ENCODE peak calls at places on chromosomes 11 and 22, in six cellular contexts. K, N, Z, R, C and O are unnamed samples.

GRCh38 chr11:76680517-76681425 is 10.2 kb upstream of the LRRC32 start:
- DNase-seq in K (peak; percentile 91), N (peak; percentile 89), C (peak; percentile 84), R (peak; percentile 41), Z (peak; percentile 60), O (peak; percentile 75)

GRCh38 chr11:2376751-2377451 is at the start of gene CD81:
- DNase-seq in Z (no peak), R (no peak), N (peak; percentile 82), K (peak; percentile 96), C (peak; percentile 91), O (peak; percentile 42)

GRCh38 chr22:20211997-20212753 is 55.9 kb downstream of the RTN4R start:
- DNase-seq in K (peak; percentile 94), Z (no peak), C (peak; percentile 99), R (peak; percentile 56), N (no peak), O (no peak)

GRCh38 chr11:57244911-57245310 is 7.9 kb upstream of the APLNR start:
- DNase-seq in R (no peak), C (no peak), N (no peak), K (no peak), Z (no peak), O (no peak)

GRCh38 chr11:118524757-118525465 is 2.4 kb upstream of the TTC36 start:
- DNase-seq in C (no peak), R (no peak), N (no peak), Z (no peak), K (no peak), O (peak; percentile 65)

GRCh38 chr22:50317178-50317577 is 9.6 kb downstream of the DENND6B start:
- DNase-seq in C (no peak), K (peak; percentile 37), Z (no peak), R (no peak), N (no peak), O (no peak)

GRCh38 chr11:131748146-131749050 is 378.0 kb downstream of the NTM start:
- DNase-seq in R (no peak), K (peak; percentile 67), N (peak; percentile 83), C (peak; percentile 42), Z (peak; percentile 26), O (peak; percentile 79)

GRCh38 chr22:25403752-25404471 is 160.6 kb upstream of the GRK3 start:
- DNase-seq in K (peak; percentile 49), N (no peak), Z (peak; percentile 15), C (no peak), R (no peak), O (no peak)

GRCh38 chr22:25598609-25599008 is 34.1 kb downstream of the GRK3 start:
- DNase-seq in K (no peak), N (no peak), C (no peak), Z (no peak), R (no peak), O (no peak)

GRCh38 chr11:87007938-87008337 is 29.8 kb upstream of the TMEM135 start:
- DNase-seq in C (no peak), Z (no peak), K (no peak), R (no peak), N (no peak), O (no peak)

GRCh38 chr11:44834846-44835245 is 108.1 kb downstream of the TSPAN18 start:
- DNase-seq in K (no peak), Z (no peak), R (no peak), C (no peak), N (no peak), O (no peak)

GRCh38 chr11:11493698-11494097 is 128.1 kb downstream of the GALNT18 start:
- DNase-seq in N (no peak), K (no peak), C (no peak), R (no peak), Z (no peak), O (no peak)

GRCh38 chr11:110890995-110891394 is 178.8 kb upstream of the ARHGAP20 start:
- DNase-seq in K (no peak), Z (no peak), R (no peak), C (no peak), N (no peak), O (no peak)

GRCh38 chr11:66325140-66325754 is 8.4 kb upstream of the CD248 start:
- DNase-seq in K (peak; percentile 19), Z (no peak), R (no peak), N (no peak), C (no peak), O (no peak)

GRCh38 chr11:71502026-71502425 is 25.0 kb upstream of the KRTAP5-7 start:
- DNase-seq in N (peak; percentile 23), C (no peak), Z (no peak), R (no peak), K (no peak), O (no peak)

GRCh38 chr11:13294178-13294577 is 16.6 kb downstream of the BMAL1 start:
- DNase-seq in R (no peak), C (no peak), K (no peak), N (no peak), Z (no peak), O (no peak)

GRCh38 chr11:46414466-46414796 is 22.9 kb upstream of the CHRM4 start:
- DNase-seq in Z (no peak), N (no peak), K (no peak), R (no peak), C (no peak), O (no peak)

GRCh38 chr11:64400096-64400495 is 41.1 kb downstream of the RPS6KA4 start:
- DNase-seq in N (no peak), R (no peak), Z (no peak), C (peak; percentile 50), K (no peak), O (no peak)

GRCh38 chr22:46043816-46044717 is 67.1 kb upstream of the WNT7B start:
- DNase-seq in K (no peak), R (no peak), C (no peak), N (peak; percentile 64), Z (no peak), O (no peak)

GRCh38 chr22:39716534-39716933 is 146.0 kb downstream of the CACNA1I start:
- DNase-seq in C (no peak), R (no peak), K (no peak), N (no peak), Z (no peak), O (no peak)

GRCh38 chr11:398826-399225 is 4.8 kb downstream of the PKP3 start:
- DNase-seq in C (no peak), R (no peak), K (no peak), N (no peak), Z (no peak), O (no peak)

GRCh38 chr22:38335077-38335476 is 17.8 kb upstream of the CSNK1E start:
- DNase-seq in N (no peak), K (no peak), C (no peak), Z (no peak), R (no peak), O (no peak)

GRCh38 chr11:125465701-125466100 is 30.4 kb downstream of the FEZ1 start:
- DNase-seq in N (no peak), R (no peak), C (no peak), Z (no peak), K (no peak), O (no peak)

GRCh38 chr22:43520632-43521039 is 108.8 kb downstream of the MPPED1 start:
- DNase-seq in N (no peak), Z (no peak), K (no peak), C (no peak), R (no peak), O (no peak)

GRCh38 chr22:17171313-17172171 is 12.5 kb upstream of the HDHD5 start:
- DNase-seq in R (peak; percentile 82), C (peak; percentile 96), N (peak; percentile 97), K (peak; percentile 96), Z (peak; percentile 79), O (peak; percentile 93)

GRCh38 chr11:3225826-3226750 is 6.1 kb downstream of the MRGPRE start:
- DNase-seq in C (no peak), N (no peak), R (no peak), K (peak; percentile 15), Z (no peak), O (no peak)

GRCh38 chr22:45197606-45198462 is 34.1 kb downstream of the NUP50 start:
- DNase-seq in R (no peak), Z (no peak), C (no peak), K (no peak), N (peak; percentile 41), O (peak; percentile 43)

GRCh38 chr11:58316142-58316541 is 42.7 kb downstream of the OR5B17 start:
- DNase-seq in C (no peak), N (no peak), R (no peak), Z (no peak), K (no peak), O (no peak)

GRCh38 chr11:94305146-94305545 is 766 bp downstream of the IZUMO1R start:
- DNase-seq in R (no peak), K (no peak), Z (no peak), N (no peak), C (no peak), O (no peak)
- TF ChIP-seq JUND in R (no peak), K (peak; percentile 14), Z (no peak), N (no peak), C (no peak), O (no peak)

DNA sequence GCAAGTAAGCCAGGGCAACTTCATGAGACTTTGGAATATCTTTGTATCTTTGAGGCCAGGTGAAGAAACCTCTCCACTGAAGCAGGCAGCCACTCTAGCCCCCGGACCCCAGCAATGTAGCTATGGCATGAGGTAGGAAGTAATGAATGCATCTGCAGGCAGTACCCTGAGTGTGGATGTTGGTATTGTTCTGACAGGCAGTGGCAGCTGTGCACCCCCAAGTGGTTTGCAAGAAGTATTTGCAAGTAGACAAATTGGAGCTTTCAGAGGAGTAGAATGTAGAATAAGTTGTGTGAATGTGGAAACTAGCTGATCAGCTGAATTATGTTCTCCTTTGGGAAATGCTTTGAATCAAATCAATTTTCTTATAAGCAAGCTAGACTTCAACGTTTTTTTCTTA is 194.4 kb upstream of the PGR start:
- DNase-seq in K (no peak), Z (no peak), C (no peak), R (no peak), N (no peak), O (peak; percentile 85)
- TF ChIP-seq JUND in K (no peak), Z (no peak), C (no peak), R (no peak), N (no peak), O (no peak)

GRCh38 chr11:29628584-29628983 is 388.2 kb downstream of the KCNA4 start:
- DNase-seq in N (no peak), R (no peak), C (no peak), Z (no peak), K (no peak), O (no peak)

GRCh38 chr11:29627541-29627940 is 389.3 kb downstream of the KCNA4 start:
- DNase-seq in Z (no peak), K (no peak), N (no peak), C (no peak), R (no peak), O (no peak)

DNA sequence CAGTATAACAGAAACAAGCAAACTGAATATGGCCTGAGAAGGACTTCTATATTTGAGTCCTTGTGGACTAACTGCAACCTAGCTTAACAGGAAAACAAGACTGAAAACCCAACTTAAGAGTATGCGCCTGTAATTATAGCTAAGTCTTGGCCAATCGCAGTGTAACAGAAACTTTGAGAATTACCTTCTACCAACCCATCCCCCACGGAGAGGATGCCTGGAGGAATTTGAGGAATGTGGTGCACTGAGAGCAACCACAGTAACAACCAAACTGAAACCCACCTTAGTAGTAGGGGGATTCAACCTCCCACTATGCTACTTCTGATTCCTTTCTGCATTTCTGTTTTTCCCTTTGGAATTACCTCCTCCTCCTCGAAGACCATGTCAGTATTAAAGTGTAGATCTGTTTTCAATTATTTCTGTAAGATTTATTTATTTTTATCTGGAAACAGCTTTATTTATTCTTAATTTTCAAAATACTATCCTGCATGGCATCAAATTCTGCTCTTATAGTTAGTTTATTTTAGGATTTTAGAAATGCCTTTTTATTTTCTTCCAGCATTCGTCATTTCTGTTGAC is 393.6 kb downstream of the KCNA4 start:
- DNase-seq in N (peak; percentile 51), Z (no peak), K (no peak), R (no peak), C (no peak), O (no peak)
- TF ChIP-seq JUND in N (no peak), Z (no peak), K (no peak), R (no peak), C (no peak), O (no peak)

GRCh38 chr22:35914665-35915476 is 113.8 kb downstream of the RBFOX2 start:
- DNase-seq in Z (peak; percentile 91), C (peak; percentile 50), K (peak; percentile 62), R (peak; percentile 80), N (peak; percentile 51), O (peak; percentile 18)
- TF ChIP-seq JUND in Z (no peak), C (no peak), K (no peak), R (no peak), N (no peak), O (no peak)